ENCODE peak calls at places on chromosomes 4 and X, in nine cellular contexts. Z is T-helper 17 cell; N is activated CD4-positive, alpha-beta T cell treated with anti-CD3 and anti-CD28 coated beads for 36 hours; U is activated CD8-positive, alpha-beta memory T cell treated with anti-CD3 and anti-CD28 coated beads, Interleukin-2, amount 10 ng/mL, durations not matched to agents 7 days and 5 days; Y is stimulated activated naive B cell treated with anti-CD40 and anti-IgM and Interleukin-4, amounts not matched to agents 10 μg/mL and 1 μg/mL and 100 μg/mL, for 72 hours; X is activated T-cell treated with anti-CD3 and anti-CD28 coated beads, Interleukin-2, amount 50 U/mL, for 4 hours; O is lower lobe of right lung; Q is gastroesophageal sphincter; B is T-cell. E is an unnamed sample.

GRCh38 chr4:80592950-80593349 is 257.4 kb downstream of the CFAP299 start:
- ATAC-seq in X (no peak), U (no peak), B (no peak), O (no peak), Z (no peak), Y (no peak), Q (no peak), N (no peak), E (no peak)

GRCh38 chrX:64908121-64908520 is 68.1 kb downstream of the ZC4H2 start:
- ATAC-seq in Z (no peak), U (no peak), Y (no peak), X (no peak), B (no peak), Q (no peak), N (no peak), O (no peak), E (no peak)

GRCh38 chr4:24328711-24329110 is 255.6 kb downstream of the DHX15 start:
- ATAC-seq in B (no peak), O (no peak), Y (no peak), N (no peak), Q (no peak), Z (no peak), U (no peak), X (no peak), E (no peak)

GRCh38 chrX:139930923-139931645 is 1.8 kb downstream of the ATP11C start:
- ATAC-seq in Y (peak; percentile 6), N (no peak), O (peak; percentile 5), X (no peak), Q (no peak), U (no peak), Z (no peak), B (no peak), E (no peak)

GRCh38 chrX:15497865-15498264 is 2.7 kb upstream of the BMX start:
- ATAC-seq in Y (peak; percentile 58), U (peak; percentile 41), O (peak; percentile 50), X (no peak), N (no peak), B (peak; percentile 43), Q (no peak), Z (peak; percentile 47), E (no peak)

GRCh38 chr4:1192493-1193205 is 20.3 kb upstream of the SPON2 start:
- ATAC-seq in U (no peak), Y (no peak), Q (peak; percentile 56), O (peak; percentile 60), X (no peak), Z (no peak), B (no peak), N (no peak), E (no peak)

GRCh38 chrX:77009691-77010090 is 437.5 kb upstream of the FGF16 start:
- ATAC-seq in Y (no peak), X (no peak), Q (no peak), Z (no peak), B (no peak), U (no peak), O (peak; percentile 42), N (no peak), E (no peak)

GRCh38 chr4:54954656-54955388 is 170.6 kb downstream of the KDR start:
- ATAC-seq in U (no peak), X (no peak), Y (peak; percentile 8), Z (no peak), O (no peak), B (no peak), Q (no peak), N (no peak), E (no peak)

GRCh38 chr4:105182211-105182610 is 35.5 kb downstream of the TET2 start:
- ATAC-seq in O (no peak), N (no peak), B (no peak), Y (no peak), Q (no peak), Z (no peak), U (no peak), X (no peak), E (no peak)

GRCh38 chrX:118637997-118638396 is 89.4 kb upstream of the IL13RA1 start:
- ATAC-seq in U (no peak), O (peak; percentile 41), N (no peak), Z (no peak), B (no peak), Q (no peak), Y (no peak), X (no peak), E (no peak)

GRCh38 chrX:151177141-151178027 is 1.0 kb downstream of the GPR50 start:
- ATAC-seq in B (no peak), Y (no peak), Q (no peak), O (peak; percentile 31), U (no peak), X (no peak), N (no peak), Z (no peak), E (no peak)

GRCh38 chr4:150769235-150769634 is 187.3 kb downstream of the MAB21L2 start:
- ATAC-seq in N (peak; percentile 53), B (no peak), Y (peak; percentile 61), Z (no peak), U (no peak), X (no peak), Q (no peak), O (peak; percentile 46), E (no peak)

GRCh38 chr4:16083217-16084191 is at the start of gene PROM1:
- ATAC-seq in N (peak; percentile 13), Y (peak; percentile 42), Q (peak; percentile 28), Z (no peak), X (peak; percentile 37), U (peak; percentile 36), O (peak; percentile 76), B (peak; percentile 39), E (no peak)

GRCh38 chrX:85994228-85994627 is 53.1 kb downstream of the CHM start:
- ATAC-seq in Y (no peak), B (no peak), Z (no peak), X (no peak), O (no peak), Q (no peak), N (no peak), U (no peak), E (no peak)

GRCh38 chr4:128220286-128221235 is 67.1 kb downstream of the PGRMC2 start:
- ATAC-seq in Z (no peak), Q (no peak), U (no peak), N (peak; percentile 30), X (no peak), B (no peak), Y (peak; percentile 62), O (peak; percentile 56), E (peak; percentile 33)

GRCh38 chr4:105399535-105400161 is 74.2 kb downstream of the PPA2 start:
- ATAC-seq in X (no peak), U (no peak), Q (no peak), O (no peak), B (no peak), N (no peak), Z (no peak), Y (no peak), E (no peak)

GRCh38 chrX:37918703-37919102 is 71.3 kb upstream of the DYNLT3 start:
- ATAC-seq in N (no peak), Z (no peak), U (no peak), Q (no peak), X (no peak), O (no peak), Y (no peak), B (no peak), E (no peak)

GRCh38 chrX:132044953-132045352 is 21.9 kb downstream of the STK26 start:
- ATAC-seq in B (no peak), Y (no peak), X (no peak), N (no peak), Q (no peak), Z (no peak), U (no peak), O (no peak), E (no peak)

GRCh38 chr4:157294575-157294974 is 74.0 kb downstream of the GRIA2 start:
- ATAC-seq in O (no peak), U (no peak), Q (no peak), X (no peak), Z (no peak), Y (no peak), B (no peak), N (no peak), E (no peak)

GRCh38 chrX:11533211-11533651 is 132.5 kb downstream of the ARHGAP6 start:
- ATAC-seq in Q (peak; percentile 78), B (peak; percentile 100), X (peak; percentile 97), Y (peak; percentile 99), O (peak; percentile 93), Z (peak; percentile 99), N (peak; percentile 95), U (peak; percentile 100), E (peak; percentile 94)

GRCh38 chr4:12446237-12446636 is 1017.5 kb upstream of the HS3ST1 start:
- ATAC-seq in B (no peak), Z (no peak), U (no peak), N (no peak), O (no peak), Y (no peak), X (no peak), Q (no peak), E (no peak)

GRCh38 chrX:121000589-121000988 is 15.0 kb upstream of the CT47A1 start:
- ATAC-seq in Q (no peak), B (no peak), N (peak; percentile 33), U (no peak), X (no peak), Y (no peak), O (no peak), Z (no peak), E (no peak)

GRCh38 chrX:139909716-139910115 is 23.1 kb downstream of the ATP11C start:
- ATAC-seq in B (no peak), X (peak; percentile 46), Z (no peak), Y (peak; percentile 94), N (peak; percentile 64), O (no peak), U (no peak), Q (no peak), E (no peak)

GRCh38 chr4:178535939-178536579 is 1093.8 kb upstream of the AGA start:
- ATAC-seq in Z (no peak), Q (no peak), O (no peak), U (no peak), X (no peak), Y (no peak), B (no peak), N (no peak), E (no peak)

GRCh38 chrX:11321986-11322385 is 28.8 kb downstream of the AMELX start:
- ATAC-seq in N (no peak), Y (no peak), U (no peak), Z (no peak), B (no peak), X (no peak), Q (peak; percentile 90), O (no peak), E (no peak)

GRCh38 chrX:46837543-46838481 is 969 bp downstream of the RP2 start:
- ATAC-seq in X (peak; percentile 46), U (no peak), Q (no peak), Y (peak; percentile 16), N (peak; percentile 49), O (peak; percentile 19), B (peak; percentile 23), Z (no peak), E (peak; percentile 63)

GRCh38 chr4:82431026-82431745 is 796 bp downstream of the ENOPH1 start:
- ATAC-seq in Z (no peak), N (no peak), Q (no peak), Y (no peak), O (peak; percentile 17), U (no peak), X (no peak), B (no peak), E (no peak)

GRCh38 chr4:130183796-130184195 is 1087.8 kb downstream of the C4orf33 start:
- ATAC-seq in Y (no peak), Q (no peak), X (no peak), N (no peak), U (no peak), Z (no peak), B (no peak), O (no peak), E (no peak)

E was measured in activated CD4-positive, CD25-positive, alpha-beta regulatory T cell treated with anti-CD3 and anti-CD28 coated beads, Interleukin-2, amount 50 U/mL, for 24 hours.